ENCODE peak calls at places on chromosomes 16 and 17, in seven cellular contexts. One of them, this sample, is unnamed.

GRCh38 chr17:2151634-2152033 is 96.7 kb downstream of the HIC1 start:
- DNase-seq in psoas muscle: no peak
- DNase-seq in NCI-H1092 treated with DMSO at 0.1 percent for 48 hours: no peak
- DNase-seq in stimulated activated CD4-positive, alpha-beta T cell treated with anti-CD3 and anti-CD28 coated beads, Interleukin-1b, Interleukin-23, amount 100 ng/mL, for 1 hour: no peak
- DNase-seq in choroid plexus epithelial cell: peak
- DNase-seq in heart right ventricle: no peak
- DNase-seq in ovary: no peak
- DNase-seq in this sample: no peak

GRCh38 chr17:29565643-29566472 is 979 bp downstream of the ABHD15 start:
- DNase-seq in psoas muscle: peak
- DNase-seq in NCI-H1092 treated with DMSO at 0.1 percent for 48 hours: peak
- DNase-seq in stimulated activated CD4-positive, alpha-beta T cell treated with anti-CD3 and anti-CD28 coated beads, Interleukin-1b, Interleukin-23, amount 100 ng/mL, for 1 hour: no peak
- DNase-seq in choroid plexus epithelial cell: no peak
- DNase-seq in heart right ventricle: peak
- DNase-seq in ovary: no peak
- DNase-seq in this sample: peak

GRCh38 chr17:37737971-37738370 is 6.9 kb downstream of the HNF1B start:
- DNase-seq in psoas muscle: no peak
- DNase-seq in NCI-H1092 treated with DMSO at 0.1 percent for 48 hours: no peak
- DNase-seq in stimulated activated CD4-positive, alpha-beta T cell treated with anti-CD3 and anti-CD28 coated beads, Interleukin-1b, Interleukin-23, amount 100 ng/mL, for 1 hour: no peak
- DNase-seq in choroid plexus epithelial cell: peak
- DNase-seq in heart right ventricle: no peak
- DNase-seq in ovary: no peak
- DNase-seq in this sample: no peak

GRCh38 chr16:14179116-14179515 is 108.0 kb downstream of the MRTFB start:
- DNase-seq in psoas muscle: no peak
- DNase-seq in NCI-H1092 treated with DMSO at 0.1 percent for 48 hours: no peak
- DNase-seq in stimulated activated CD4-positive, alpha-beta T cell treated with anti-CD3 and anti-CD28 coated beads, Interleukin-1b, Interleukin-23, amount 100 ng/mL, for 1 hour: no peak
- DNase-seq in choroid plexus epithelial cell: peak
- DNase-seq in heart right ventricle: no peak
- DNase-seq in ovary: no peak
- DNase-seq in this sample: no peak

GRCh38 chr16:66028505-66029216 is 337.8 kb upstream of the CDH5 start:
- DNase-seq in psoas muscle: no peak
- DNase-seq in NCI-H1092 treated with DMSO at 0.1 percent for 48 hours: no peak
- DNase-seq in stimulated activated CD4-positive, alpha-beta T cell treated with anti-CD3 and anti-CD28 coated beads, Interleukin-1b, Interleukin-23, amount 100 ng/mL, for 1 hour: no peak
- DNase-seq in choroid plexus epithelial cell: peak
- DNase-seq in heart right ventricle: no peak
- DNase-seq in ovary: no peak
- DNase-seq in this sample: no peak

GRCh38 chr17:40181205-40181604 is 3.9 kb downstream of the RAPGEFL1 start:
- DNase-seq in psoas muscle: no peak
- DNase-seq in NCI-H1092 treated with DMSO at 0.1 percent for 48 hours: no peak
- DNase-seq in stimulated activated CD4-positive, alpha-beta T cell treated with anti-CD3 and anti-CD28 coated beads, Interleukin-1b, Interleukin-23, amount 100 ng/mL, for 1 hour: no peak
- DNase-seq in choroid plexus epithelial cell: no peak
- DNase-seq in heart right ventricle: no peak
- DNase-seq in ovary: no peak
- DNase-seq in this sample: no peak

GRCh38 chr16:11848842-11849241 is 2.5 kb downstream of the RSL1D1 start:
- DNase-seq in psoas muscle: no peak
- DNase-seq in NCI-H1092 treated with DMSO at 0.1 percent for 48 hours: no peak
- DNase-seq in stimulated activated CD4-positive, alpha-beta T cell treated with anti-CD3 and anti-CD28 coated beads, Interleukin-1b, Interleukin-23, amount 100 ng/mL, for 1 hour: no peak
- DNase-seq in choroid plexus epithelial cell: peak
- DNase-seq in heart right ventricle: no peak
- DNase-seq in ovary: no peak
- DNase-seq in this sample: no peak

GRCh38 chr16:963913-964695 is 6.7 kb downstream of the LMF1 start:
- DNase-seq in psoas muscle: no peak
- DNase-seq in NCI-H1092 treated with DMSO at 0.1 percent for 48 hours: no peak
- DNase-seq in stimulated activated CD4-positive, alpha-beta T cell treated with anti-CD3 and anti-CD28 coated beads, Interleukin-1b, Interleukin-23, amount 100 ng/mL, for 1 hour: no peak
- DNase-seq in choroid plexus epithelial cell: peak
- DNase-seq in heart right ventricle: no peak
- DNase-seq in ovary: no peak
- DNase-seq in this sample: no peak

GRCh38 chr17:43915561-43915960 is 8.2 kb upstream of the MPP2 start:
- DNase-seq in psoas muscle: no peak
- DNase-seq in NCI-H1092 treated with DMSO at 0.1 percent for 48 hours: no peak
- DNase-seq in stimulated activated CD4-positive, alpha-beta T cell treated with anti-CD3 and anti-CD28 coated beads, Interleukin-1b, Interleukin-23, amount 100 ng/mL, for 1 hour: no peak
- DNase-seq in choroid plexus epithelial cell: no peak
- DNase-seq in heart right ventricle: no peak
- DNase-seq in ovary: no peak
- DNase-seq in this sample: no peak

GRCh38 chr16:57265850-57266530 is 18.5 kb downstream of the PLLP start:
- DNase-seq in psoas muscle: peak
- DNase-seq in NCI-H1092 treated with DMSO at 0.1 percent for 48 hours: no peak
- DNase-seq in stimulated activated CD4-positive, alpha-beta T cell treated with anti-CD3 and anti-CD28 coated beads, Interleukin-1b, Interleukin-23, amount 100 ng/mL, for 1 hour: no peak
- DNase-seq in choroid plexus epithelial cell: no peak
- DNase-seq in heart right ventricle: peak
- DNase-seq in ovary: peak
- DNase-seq in this sample: peak

GRCh38 chr16:14510939-14511797 is 118.9 kb downstream of the PARN start:
- DNase-seq in psoas muscle: no peak
- DNase-seq in NCI-H1092 treated with DMSO at 0.1 percent for 48 hours: no peak
- DNase-seq in stimulated activated CD4-positive, alpha-beta T cell treated with anti-CD3 and anti-CD28 coated beads, Interleukin-1b, Interleukin-23, amount 100 ng/mL, for 1 hour: no peak
- DNase-seq in choroid plexus epithelial cell: peak
- DNase-seq in heart right ventricle: no peak
- DNase-seq in ovary: no peak
- DNase-seq in this sample: no peak

GRCh38 chr17:21352221-21352980 is 23.8 kb upstream of the KCNJ12 start:
- DNase-seq in psoas muscle: no peak
- DNase-seq in NCI-H1092 treated with DMSO at 0.1 percent for 48 hours: no peak
- DNase-seq in stimulated activated CD4-positive, alpha-beta T cell treated with anti-CD3 and anti-CD28 coated beads, Interleukin-1b, Interleukin-23, amount 100 ng/mL, for 1 hour: no peak
- DNase-seq in choroid plexus epithelial cell: no peak
- DNase-seq in heart right ventricle: no peak
- DNase-seq in ovary: peak
- DNase-seq in this sample: no peak

GRCh38 chr17:10729334-10730193 is at the start of gene TMEM220:
- DNase-seq in psoas muscle: peak
- DNase-seq in NCI-H1092 treated with DMSO at 0.1 percent for 48 hours: peak
- DNase-seq in stimulated activated CD4-positive, alpha-beta T cell treated with anti-CD3 and anti-CD28 coated beads, Interleukin-1b, Interleukin-23, amount 100 ng/mL, for 1 hour: no peak
- DNase-seq in choroid plexus epithelial cell: peak
- DNase-seq in heart right ventricle: peak
- DNase-seq in ovary: peak
- DNase-seq in this sample: peak

GRCh38 chr16:66468321-66468965 is 41.3 kb downstream of the BEAN1 start:
- DNase-seq in psoas muscle: no peak
- DNase-seq in NCI-H1092 treated with DMSO at 0.1 percent for 48 hours: no peak
- DNase-seq in stimulated activated CD4-positive, alpha-beta T cell treated with anti-CD3 and anti-CD28 coated beads, Interleukin-1b, Interleukin-23, amount 100 ng/mL, for 1 hour: no peak
- DNase-seq in choroid plexus epithelial cell: no peak
- DNase-seq in heart right ventricle: no peak
- DNase-seq in ovary: peak
- DNase-seq in this sample: no peak

GRCh38 chr17:77619851-77620250 is 338.7 kb upstream of the TNRC6C start:
- DNase-seq in psoas muscle: no peak
- DNase-seq in NCI-H1092 treated with DMSO at 0.1 percent for 48 hours: no peak
- DNase-seq in stimulated activated CD4-positive, alpha-beta T cell treated with anti-CD3 and anti-CD28 coated beads, Interleukin-1b, Interleukin-23, amount 100 ng/mL, for 1 hour: no peak
- DNase-seq in choroid plexus epithelial cell: peak
- DNase-seq in heart right ventricle: no peak
- DNase-seq in ovary: no peak
- DNase-seq in this sample: no peak

GRCh38 chr16:88448461-88449266 is 4.4 kb upstream of the ZFPM1 start:
- DNase-seq in psoas muscle: no peak
- DNase-seq in NCI-H1092 treated with DMSO at 0.1 percent for 48 hours: no peak
- DNase-seq in stimulated activated CD4-positive, alpha-beta T cell treated with anti-CD3 and anti-CD28 coated beads, Interleukin-1b, Interleukin-23, amount 100 ng/mL, for 1 hour: no peak
- DNase-seq in choroid plexus epithelial cell: no peak
- DNase-seq in heart right ventricle: no peak
- DNase-seq in ovary: no peak
- DNase-seq in this sample: no peak

GRCh38 chr17:34760931-34761500 is 181.6 kb downstream of the TMEM132E start:
- DNase-seq in psoas muscle: no peak
- DNase-seq in NCI-H1092 treated with DMSO at 0.1 percent for 48 hours: peak
- DNase-seq in stimulated activated CD4-positive, alpha-beta T cell treated with anti-CD3 and anti-CD28 coated beads, Interleukin-1b, Interleukin-23, amount 100 ng/mL, for 1 hour: no peak
- DNase-seq in choroid plexus epithelial cell: no peak
- DNase-seq in heart right ventricle: no peak
- DNase-seq in ovary: no peak
- DNase-seq in this sample: peak

GRCh38 chr16:75703341-75703740 is 2.1 kb upstream of the DUXB start:
- DNase-seq in psoas muscle: no peak
- DNase-seq in NCI-H1092 treated with DMSO at 0.1 percent for 48 hours: no peak
- DNase-seq in stimulated activated CD4-positive, alpha-beta T cell treated with anti-CD3 and anti-CD28 coated beads, Interleukin-1b, Interleukin-23, amount 100 ng/mL, for 1 hour: no peak
- DNase-seq in choroid plexus epithelial cell: no peak
- DNase-seq in heart right ventricle: no peak
- DNase-seq in ovary: no peak
- DNase-seq in this sample: no peak

GRCh38 chr16:12090162-12090552 is 113.6 kb downstream of the SNX29 start:
- DNase-seq in psoas muscle: no peak
- DNase-seq in NCI-H1092 treated with DMSO at 0.1 percent for 48 hours: no peak
- DNase-seq in stimulated activated CD4-positive, alpha-beta T cell treated with anti-CD3 and anti-CD28 coated beads, Interleukin-1b, Interleukin-23, amount 100 ng/mL, for 1 hour: no peak
- DNase-seq in choroid plexus epithelial cell: no peak
- DNase-seq in heart right ventricle: no peak
- DNase-seq in ovary: peak
- DNase-seq in this sample: no peak

GRCh38 chr16:14181371-14182050 is 110.4 kb downstream of the MRTFB start:
- DNase-seq in psoas muscle: no peak
- DNase-seq in NCI-H1092 treated with DMSO at 0.1 percent for 48 hours: no peak
- DNase-seq in stimulated activated CD4-positive, alpha-beta T cell treated with anti-CD3 and anti-CD28 coated beads, Interleukin-1b, Interleukin-23, amount 100 ng/mL, for 1 hour: no peak
- DNase-seq in choroid plexus epithelial cell: peak
- DNase-seq in heart right ventricle: no peak
- DNase-seq in ovary: no peak
- DNase-seq in this sample: no peak

GRCh38 chr16:67431805-67432476 is 1.0 kb downstream of the HSD11B2 start:
- DNase-seq in psoas muscle: no peak
- DNase-seq in NCI-H1092 treated with DMSO at 0.1 percent for 48 hours: peak
- DNase-seq in stimulated activated CD4-positive, alpha-beta T cell treated with anti-CD3 and anti-CD28 coated beads, Interleukin-1b, Interleukin-23, amount 100 ng/mL, for 1 hour: no peak
- DNase-seq in choroid plexus epithelial cell: no peak
- DNase-seq in heart right ventricle: no peak
- DNase-seq in ovary: no peak
- DNase-seq in this sample: no peak

GRCh38 chr17:69819316-69820087 is 255.5 kb upstream of the KCNJ16 start:
- DNase-seq in psoas muscle: no peak
- DNase-seq in NCI-H1092 treated with DMSO at 0.1 percent for 48 hours: no peak
- DNase-seq in stimulated activated CD4-positive, alpha-beta T cell treated with anti-CD3 and anti-CD28 coated beads, Interleukin-1b, Interleukin-23, amount 100 ng/mL, for 1 hour: no peak
- DNase-seq in choroid plexus epithelial cell: peak
- DNase-seq in heart right ventricle: no peak
- DNase-seq in ovary: no peak
- DNase-seq in this sample: no peak

GRCh38 chr17:4879591-4879990 is 19.7 kb upstream of the C17orf107 start:
- DNase-seq in psoas muscle: no peak
- DNase-seq in NCI-H1092 treated with DMSO at 0.1 percent for 48 hours: no peak
- DNase-seq in stimulated activated CD4-positive, alpha-beta T cell treated with anti-CD3 and anti-CD28 coated beads, Interleukin-1b, Interleukin-23, amount 100 ng/mL, for 1 hour: no peak
- DNase-seq in choroid plexus epithelial cell: no peak
- DNase-seq in heart right ventricle: no peak
- DNase-seq in ovary: no peak
- DNase-seq in this sample: no peak

GRCh38 chr17:39800540-39800939 is 62.8 kb downstream of the GRB7 start:
- DNase-seq in psoas muscle: no peak
- DNase-seq in NCI-H1092 treated with DMSO at 0.1 percent for 48 hours: no peak
- DNase-seq in stimulated activated CD4-positive, alpha-beta T cell treated with anti-CD3 and anti-CD28 coated beads, Interleukin-1b, Interleukin-23, amount 100 ng/mL, for 1 hour: peak
- DNase-seq in choroid plexus epithelial cell: no peak
- DNase-seq in heart right ventricle: no peak
- DNase-seq in ovary: no peak
- DNase-seq in this sample: no peak

GRCh38 chr17:78230252-78230962 is 1.0 kb upstream of the TMEM235 start:
- DNase-seq in psoas muscle: no peak
- DNase-seq in NCI-H1092 treated with DMSO at 0.1 percent for 48 hours: no peak
- DNase-seq in stimulated activated CD4-positive, alpha-beta T cell treated with anti-CD3 and anti-CD28 coated beads, Interleukin-1b, Interleukin-23, amount 100 ng/mL, for 1 hour: no peak
- DNase-seq in choroid plexus epithelial cell: no peak
- DNase-seq in heart right ventricle: no peak
- DNase-seq in ovary: no peak
- DNase-seq in this sample: no peak

GRCh38 chr16:29312835-29313558 is 93.5 kb downstream of the NPIPB11 start:
- DNase-seq in psoas muscle: no peak
- DNase-seq in NCI-H1092 treated with DMSO at 0.1 percent for 48 hours: peak
- DNase-seq in stimulated activated CD4-positive, alpha-beta T cell treated with anti-CD3 and anti-CD28 coated beads, Interleukin-1b, Interleukin-23, amount 100 ng/mL, for 1 hour: no peak
- DNase-seq in choroid plexus epithelial cell: peak
- DNase-seq in heart right ventricle: no peak
- DNase-seq in ovary: peak
- DNase-seq in this sample: no peak

GRCh38 chr16:17229131-17229530 is 241.6 kb downstream of the XYLT1 start:
- DNase-seq in psoas muscle: no peak
- DNase-seq in NCI-H1092 treated with DMSO at 0.1 percent for 48 hours: no peak
- DNase-seq in stimulated activated CD4-positive, alpha-beta T cell treated with anti-CD3 and anti-CD28 coated beads, Interleukin-1b, Interleukin-23, amount 100 ng/mL, for 1 hour: no peak
- DNase-seq in choroid plexus epithelial cell: no peak
- DNase-seq in heart right ventricle: no peak
- DNase-seq in ovary: no peak
- DNase-seq in this sample: no peak

GRCh38 chr17:57876023-57876865 is 26.4 kb upstream of the MRPS23 start:
- DNase-seq in psoas muscle: no peak
- DNase-seq in NCI-H1092 treated with DMSO at 0.1 percent for 48 hours: no peak
- DNase-seq in stimulated activated CD4-positive, alpha-beta T cell treated with anti-CD3 and anti-CD28 coated beads, Interleukin-1b, Interleukin-23, amount 100 ng/mL, for 1 hour: no peak
- DNase-seq in choroid plexus epithelial cell: no peak
- DNase-seq in heart right ventricle: no peak
- DNase-seq in ovary: no peak
- DNase-seq in this sample: no peak

GRCh38 chr17:63706346-63707102 is 6.6 kb upstream of the LIMD2 start:
- DNase-seq in psoas muscle: no peak
- DNase-seq in NCI-H1092 treated with DMSO at 0.1 percent for 48 hours: no peak
- DNase-seq in stimulated activated CD4-positive, alpha-beta T cell treated with anti-CD3 and anti-CD28 coated beads, Interleukin-1b, Interleukin-23, amount 100 ng/mL, for 1 hour: no peak
- DNase-seq in choroid plexus epithelial cell: no peak
- DNase-seq in heart right ventricle: no peak
- DNase-seq in ovary: no peak
- DNase-seq in this sample: no peak

GRCh38 chr17:45052052-45052772 is 780 bp upstream of the DCAKD start:
- DNase-seq in psoas muscle: peak
- DNase-seq in NCI-H1092 treated with DMSO at 0.1 percent for 48 hours: peak
- DNase-seq in stimulated activated CD4-positive, alpha-beta T cell treated with anti-CD3 and anti-CD28 coated beads, Interleukin-1b, Interleukin-23, amount 100 ng/mL, for 1 hour: no peak
- DNase-seq in choroid plexus epithelial cell: peak
- DNase-seq in heart right ventricle: peak
- DNase-seq in ovary: peak
- DNase-seq in this sample: peak

GRCh38 chr17:2406903-2407790 is 6.3 kb upstream of the MNT start:
- DNase-seq in psoas muscle: peak
- DNase-seq in NCI-H1092 treated with DMSO at 0.1 percent for 48 hours: no peak
- DNase-seq in stimulated activated CD4-positive, alpha-beta T cell treated with anti-CD3 and anti-CD28 coated beads, Interleukin-1b, Interleukin-23, amount 100 ng/mL, for 1 hour: no peak
- DNase-seq in choroid plexus epithelial cell: peak
- DNase-seq in heart right ventricle: peak
- DNase-seq in ovary: no peak
- DNase-seq in this sample: peak

GRCh38 chr16:4350787-4351659 is at the start of gene PAM16:
- DNase-seq in psoas muscle: peak
- DNase-seq in NCI-H1092 treated with DMSO at 0.1 percent for 48 hours: peak
- DNase-seq in stimulated activated CD4-positive, alpha-beta T cell treated with anti-CD3 and anti-CD28 coated beads, Interleukin-1b, Interleukin-23, amount 100 ng/mL, for 1 hour: peak
- DNase-seq in choroid plexus epithelial cell: peak
- DNase-seq in heart right ventricle: peak
- DNase-seq in ovary: peak
- DNase-seq in this sample: peak

GRCh38 chr16:35523991-35524390 is 2064.6 kb downstream of the TP53TG3F start:
- DNase-seq in psoas muscle: no peak
- DNase-seq in NCI-H1092 treated with DMSO at 0.1 percent for 48 hours: no peak
- DNase-seq in stimulated activated CD4-positive, alpha-beta T cell treated with anti-CD3 and anti-CD28 coated beads, Interleukin-1b, Interleukin-23, amount 100 ng/mL, for 1 hour: no peak
- DNase-seq in choroid plexus epithelial cell: no peak
- DNase-seq in heart right ventricle: no peak
- DNase-seq in ovary: no peak
- DNase-seq in this sample: no peak

GRCh38 chr16:9134739-9135138 is 43.3 kb downstream of the HAPSTR1 start:
- DNase-seq in psoas muscle: peak
- DNase-seq in NCI-H1092 treated with DMSO at 0.1 percent for 48 hours: peak
- DNase-seq in stimulated activated CD4-positive, alpha-beta T cell treated with anti-CD3 and anti-CD28 coated beads, Interleukin-1b, Interleukin-23, amount 100 ng/mL, for 1 hour: no peak
- DNase-seq in choroid plexus epithelial cell: peak
- DNase-seq in heart right ventricle: peak
- DNase-seq in ovary: peak
- DNase-seq in this sample: no peak

GRCh38 chr16:66291833-66292232 is 74.7 kb upstream of the CDH5 start:
- DNase-seq in psoas muscle: no peak
- DNase-seq in NCI-H1092 treated with DMSO at 0.1 percent for 48 hours: no peak
- DNase-seq in stimulated activated CD4-positive, alpha-beta T cell treated with anti-CD3 and anti-CD28 coated beads, Interleukin-1b, Interleukin-23, amount 100 ng/mL, for 1 hour: no peak
- DNase-seq in choroid plexus epithelial cell: no peak
- DNase-seq in heart right ventricle: no peak
- DNase-seq in ovary: no peak
- DNase-seq in this sample: peak